ENCODE peak calls at places on chromosomes 11 and 22, in ten cellular contexts. G is hepatocyte, U is esophagus squamous epithelium, L is tibial artery, M is IMR-90, V is A549, P is BE2C, O is PC-3, K is upper lobe of left lung, Q is psoas muscle. I is an unnamed sample.
A peak's percentile ranks its signal among the peaks of the same experiment; 100 is the strongest.

GRCh38 chr22:44151661-44152060 is 29.1 kb upstream of the PARVG start:
- DNase-seq in G (no peak), U (no peak), L (no peak), M (peak; percentile 78), V (no peak), P (no peak), O (peak; percentile 29), K (no peak), Q (no peak), I (no peak)

GRCh38 chr22:43006016-43006505 is 8.9 kb downstream of the PACSIN2 start:
- DNase-seq in G (no peak), U (no peak), L (no peak), M (no peak), V (no peak), P (no peak), O (no peak), K (no peak), Q (no peak), I (no peak)

GRCh38 chr11:76329084-76329648 is 51.8 kb downstream of the THAP12 start:
- DNase-seq in G (peak; percentile 46), U (no peak), L (no peak), M (peak; percentile 49), V (no peak), P (no peak), O (no peak), K (no peak), Q (no peak), I (no peak)

GRCh38 chr22:20130319-20130718 is 1.3 kb upstream of the ZDHHC8 start:
- DNase-seq in G (no peak), U (no peak), L (no peak), M (no peak), V (no peak), P (no peak), O (peak; percentile 23), K (no peak), Q (no peak), I (no peak)

GRCh38 chr11:19552684-19553083 is 160.0 kb upstream of the NAV2 start:
- DNase-seq in G (no peak), U (no peak), L (no peak), M (no peak), V (no peak), P (no peak), O (no peak), K (no peak), Q (no peak), I (no peak)

GRCh38 chr11:18650859-18651557 is 16.9 kb upstream of the SPTY2D1 start:
- DNase-seq in G (peak; percentile 60), U (no peak), L (no peak), M (peak; percentile 69), V (peak; percentile 80), P (peak; percentile 23), O (peak; percentile 62), K (peak; percentile 40), Q (no peak), I (no peak)

GRCh38 chr11:123454060-123454651 is 24.1 kb downstream of the GRAMD1B start:
- DNase-seq in G (no peak), U (no peak), L (no peak), M (peak; percentile 61), V (peak; percentile 97), P (peak; percentile 46), O (peak; percentile 99), K (no peak), Q (no peak), I (no peak)

GRCh38 chr11:12149672-12150225 is 39.4 kb downstream of the MICAL2 start:
- DNase-seq in G (no peak), U (no peak), L (no peak), M (peak; percentile 83), V (no peak), P (no peak), O (no peak), K (no peak), Q (no peak), I (no peak)

GRCh38 chr11:22471405-22471804 is 133.2 kb downstream of the SLC17A6 start:
- DNase-seq in G (no peak), U (no peak), L (no peak), M (no peak), V (no peak), P (no peak), O (no peak), K (no peak), Q (no peak), I (no peak)

GRCh38 chr11:73218106-73218829 is at the start of gene P2RY2:
- DNase-seq in G (peak; percentile 84), U (no peak), L (peak; percentile 87), M (no peak), V (peak; percentile 72), P (peak; percentile 76), O (peak; percentile 81), K (peak; percentile 96), Q (peak; percentile 95), I (peak; percentile 87)

GRCh38 chr11:94521684-94522083 is 9.4 kb downstream of the C11orf97 start:
- DNase-seq in G (no peak), U (no peak), L (no peak), M (no peak), V (no peak), P (no peak), O (peak; percentile 56), K (no peak), Q (no peak), I (no peak)

GRCh38 chr11:14336507-14337503 is 22.2 kb downstream of the RRAS2 start:
- DNase-seq in G (no peak), U (no peak), L (no peak), M (peak; percentile 99), V (peak; percentile 85), P (no peak), O (peak; percentile 96), K (no peak), Q (no peak), I (no peak)

GRCh38 chr11:102991776-102992175 is 36.2 kb upstream of the MMP13 start:
- DNase-seq in G (no peak), U (no peak), L (no peak), M (no peak), V (no peak), P (no peak), O (no peak), K (no peak), Q (no peak), I (no peak)

GRCh38 chr11:102989379-102990047 is 34.0 kb upstream of the MMP13 start:
- DNase-seq in G (no peak), U (no peak), L (no peak), M (peak; percentile 79), V (no peak), P (no peak), O (peak; percentile 60), K (no peak), Q (no peak), I (no peak)

GRCh38 chr11:102990145-102990544 is 34.6 kb upstream of the MMP13 start:
- DNase-seq in G (no peak), U (no peak), L (no peak), M (peak; percentile 26), V (no peak), P (no peak), O (peak; percentile 78), K (no peak), Q (no peak), I (no peak)

DNA sequence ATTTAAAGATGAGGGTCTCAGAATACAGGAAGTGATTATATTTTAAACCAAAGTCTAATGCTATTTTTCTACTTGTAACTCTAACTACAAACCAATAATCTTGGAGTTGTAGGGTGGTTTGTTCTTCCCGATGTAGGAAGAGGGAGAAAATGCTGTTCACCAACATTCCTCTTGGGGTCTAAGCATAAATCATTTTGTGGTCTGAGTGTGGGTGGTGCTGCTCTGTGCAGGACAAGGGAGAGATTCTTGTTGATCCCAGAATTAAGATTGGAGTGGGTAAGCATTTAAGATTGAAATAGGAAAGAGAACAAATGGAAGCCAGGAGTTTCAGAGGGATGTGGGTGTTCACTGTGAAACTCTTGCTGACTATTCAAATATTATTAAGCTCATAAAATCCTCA is 38.6 kb upstream of the MMP13 start:
- DNase-seq in G (no peak), U (no peak), L (no peak), M (peak; percentile 18), V (no peak), P (no peak), O (peak; percentile 48), K (no peak), Q (no peak), I (no peak)
- TF ChIP-seq CTCF in G (no peak), U (no peak), L (no peak), M (no peak), V (no peak), P (no peak), O (no peak), K (no peak), Q (no peak), I (no peak)

GRCh38 chr22:36320553-36320952 is 67.2 kb downstream of the MYH9 start:
- DNase-seq in G (no peak), U (no peak), L (no peak), M (no peak), V (no peak), P (no peak), O (no peak), K (no peak), Q (no peak), I (no peak)
- H3K4me1 ChIP-seq in G (peaks cover 10% of the 10 kb centered on the region), U (peaks cover 35% of the 10 kb centered on the region), L (peaks cover 53% of the 10 kb centered on the region), M (peaks cover 22% of the 10 kb centered on the region), V (peaks cover 10% of the 10 kb centered on the region), P (no peaks in the 10 kb centered on the region), O (no peaks in the 10 kb centered on the region), K (peaks cover 30% of the 10 kb centered on the region), Q (peaks cover 40% of the 10 kb centered on the region), I (peaks cover 10% of the 10 kb centered on the region)

GRCh38 chr11:68652683-68653156 is 31.6 kb upstream of the GAL start:
- DNase-seq in G (no peak), U (no peak), L (no peak), M (no peak), V (no peak), P (no peak), O (no peak), K (peak; percentile 40), Q (no peak), I (no peak)

GRCh38 chr11:68651985-68652682 is 32.2 kb upstream of the GAL start:
- DNase-seq in G (no peak), U (no peak), L (no peak), M (no peak), V (no peak), P (no peak), O (no peak), K (peak; percentile 44), Q (no peak), I (no peak)

GRCh38 chr11:68650801-68651200 is 33.5 kb upstream of the GAL start:
- DNase-seq in G (no peak), U (no peak), L (no peak), M (no peak), V (no peak), P (no peak), O (no peak), K (peak; percentile 63), Q (no peak), I (no peak)

GRCh38 chr11:68651208-68651984 is 32.9 kb upstream of the GAL start:
- DNase-seq in G (peak; percentile 5), U (no peak), L (no peak), M (peak; percentile 11), V (no peak), P (no peak), O (no peak), K (no peak), Q (peak; percentile 45), I (no peak)

GRCh38 chr11:68649851-68650555 is 34.3 kb upstream of the GAL start:
- DNase-seq in G (no peak), U (no peak), L (no peak), M (no peak), V (no peak), P (no peak), O (no peak), K (peak; percentile 44), Q (no peak), I (no peak)
- TF ChIP-seq CTCF in G (no peak), U (no peak), L (no peak), M (no peak), V (no peak), P (no peak), O (no peak), K (no peak), Q (no peak), I (no peak)

GRCh38 chr11:117713676-117714075 is 83.3 kb downstream of the DSCAML1 start:
- DNase-seq in G (no peak), U (no peak), L (peak; percentile 49), M (no peak), V (no peak), P (no peak), O (no peak), K (no peak), Q (no peak), I (no peak)
- H3K4me1 ChIP-seq in G (peaks cover 11% of the 10 kb centered on the region), U (no peaks in the 10 kb centered on the region), L (no peaks in the 10 kb centered on the region), M (no peaks in the 10 kb centered on the region), V (peaks cover 18% of the 10 kb centered on the region), P (peaks cover 12% of the 10 kb centered on the region), O (peaks cover 10% of the 10 kb centered on the region), K (peaks cover 4% of the 10 kb centered on the region), Q (no peaks in the 10 kb centered on the region), I (no peaks in the 10 kb centered on the region)

I was measured in pancreas.